ENCODE peak calls at places on chromosomes 11 and 22, in five cellular contexts. B is GM12864, Z is lung, R is Panc1, O is RWPE1. G is an unnamed sample.

GRCh38 chr22:28710112-28710888 is 30.7 kb upstream of the TTC28 start:
- DNase-seq in B (no peak), Z (no peak), R (no peak), O (peak; percentile 45), G (peak; percentile 50)

GRCh38 chr11:69691449-69691848 is 12.4 kb downstream of the FGF19 start:
- DNase-seq in B (no peak), Z (no peak), R (no peak), O (peak; percentile 20), G (peak; percentile 72)

GRCh38 chr11:121210445-121210970 is 82.1 kb upstream of the SC5D start:
- DNase-seq in B (no peak), Z (no peak), R (no peak), O (no peak), G (no peak)

GRCh38 chr11:9688716-9689511 is 25.0 kb downstream of the SWAP70 start:
- DNase-seq in B (peak; percentile 74), Z (no peak), R (peak; percentile 78), O (peak; percentile 47), G (peak; percentile 40)

GRCh38 chr22:37627545-37627944 is 11.9 kb upstream of the SH3BP1 start:
- DNase-seq in B (no peak), Z (no peak), R (no peak), O (no peak), G (no peak)

GRCh38 chr22:46937939-46938338 is 175.5 kb downstream of the TBC1D22A start:
- DNase-seq in B (no peak), Z (no peak), R (no peak), O (no peak), G (no peak)

GRCh38 chr11:108743851-108744250 is 79.0 kb downstream of the DDX10 start:
- DNase-seq in B (no peak), Z (no peak), R (no peak), O (no peak), G (no peak)

GRCh38 chr11:109734602-109735001 is 312.6 kb downstream of the C11orf87 start:
- DNase-seq in B (no peak), Z (no peak), R (no peak), O (no peak), G (no peak)

GRCh38 chr11:116689413-116690127 is 83.2 kb downstream of the BUD13 start:
- DNase-seq in B (no peak), Z (no peak), R (no peak), O (no peak), G (no peak)

GRCh38 chr22:22593964-22594656 is 35.0 kb upstream of the PRAME start:
- DNase-seq in B (peak; percentile 55), Z (peak; percentile 40), R (peak; percentile 20), O (no peak), G (peak; percentile 53)

GRCh38 chr11:110479445-110480101 is 49.8 kb downstream of the FDX1 start:
- DNase-seq in B (no peak), Z (no peak), R (no peak), O (no peak), G (peak; percentile 69)

GRCh38 chr22:19887251-19887985 is 32.7 kb upstream of the GNB1L start:
- DNase-seq in B (no peak), Z (no peak), R (no peak), O (no peak), G (no peak)

GRCh38 chr11:3044004-3044403 is 13.2 kb downstream of the CARS1 start:
- DNase-seq in B (no peak), Z (no peak), R (no peak), O (no peak), G (no peak)

GRCh38 chr11:76849376-76849775 is 11.3 kb upstream of the ACER3 start:
- DNase-seq in B (no peak), Z (no peak), R (no peak), O (no peak), G (no peak)

GRCh38 chr22:33597274-33597985 is 322.8 kb downstream of the LARGE1 start:
- DNase-seq in B (no peak), Z (no peak), R (no peak), O (no peak), G (no peak)

GRCh38 chr11:80280737-80281136 is 839.9 kb upstream of the TENM4 start:
- DNase-seq in B (no peak), Z (no peak), R (no peak), O (no peak), G (no peak)

GRCh38 chr22:32951081-32951806 is 106.9 kb downstream of the SYN3 start:
- DNase-seq in B (no peak), Z (no peak), R (no peak), O (no peak), G (no peak)

GRCh38 chr11:59792507-59792906 is 18.1 kb downstream of the MRPL16 start:
- DNase-seq in B (no peak), Z (no peak), R (no peak), O (no peak), G (no peak)

GRCh38 chr11:132055296-132055695 is 684.9 kb downstream of the NTM start:
- DNase-seq in B (no peak), Z (no peak), R (no peak), O (no peak), G (no peak)

GRCh38 chr11:33388793-33389525 is 131.8 kb downstream of the HIPK3 start:
- DNase-seq in B (no peak), Z (no peak), R (no peak), O (no peak), G (no peak)

GRCh38 chr11:72598901-72599300 is 75.3 kb downstream of the PDE2A start:
- DNase-seq in B (no peak), Z (no peak), R (no peak), O (no peak), G (peak; percentile 27)

DNA sequence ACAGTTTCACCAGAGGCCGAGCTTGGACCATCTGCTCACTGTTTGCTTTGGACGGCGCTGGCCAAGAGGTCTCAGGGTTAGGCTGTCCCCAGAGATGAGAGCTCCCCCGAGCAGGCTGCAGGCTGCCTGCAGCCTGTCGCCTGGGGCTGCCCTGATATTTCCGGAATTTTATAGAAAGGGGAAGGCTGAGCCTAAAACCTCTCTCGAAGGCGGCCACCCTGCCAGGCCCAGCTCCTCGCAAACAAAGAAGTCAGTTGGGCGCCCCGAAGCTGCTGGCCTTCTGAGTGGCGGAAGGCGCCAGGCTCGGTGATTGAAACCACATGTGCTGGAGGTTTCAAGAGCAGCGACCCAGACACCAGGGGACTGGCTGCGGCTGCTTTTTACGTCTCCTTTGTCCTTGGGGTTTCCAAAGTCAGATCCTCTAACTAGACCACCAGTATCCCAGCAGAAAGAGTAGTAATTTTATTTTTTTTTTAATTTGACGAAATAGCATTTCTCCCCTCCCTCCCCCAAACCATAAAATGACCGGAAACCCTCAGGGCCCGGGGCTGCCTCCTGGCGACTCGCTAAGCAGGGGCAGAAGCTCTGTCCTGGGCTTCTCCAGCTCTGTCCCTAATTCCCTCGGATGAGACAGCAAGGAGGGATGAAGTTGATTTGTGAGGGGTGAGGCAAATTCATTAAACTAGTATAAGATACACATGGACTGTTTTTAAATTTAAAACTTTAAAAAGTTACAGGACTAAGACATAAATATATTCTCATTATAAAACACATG is 57.4 kb downstream of the CLMP start:
- DNase-seq in B (no peak), Z (peak; percentile 51), R (no peak), O (no peak), G (no peak)
- TF ChIP-seq CTCF in B (no peak), Z (no peak), R (no peak), O (no peak), G (no peak)

DNA sequence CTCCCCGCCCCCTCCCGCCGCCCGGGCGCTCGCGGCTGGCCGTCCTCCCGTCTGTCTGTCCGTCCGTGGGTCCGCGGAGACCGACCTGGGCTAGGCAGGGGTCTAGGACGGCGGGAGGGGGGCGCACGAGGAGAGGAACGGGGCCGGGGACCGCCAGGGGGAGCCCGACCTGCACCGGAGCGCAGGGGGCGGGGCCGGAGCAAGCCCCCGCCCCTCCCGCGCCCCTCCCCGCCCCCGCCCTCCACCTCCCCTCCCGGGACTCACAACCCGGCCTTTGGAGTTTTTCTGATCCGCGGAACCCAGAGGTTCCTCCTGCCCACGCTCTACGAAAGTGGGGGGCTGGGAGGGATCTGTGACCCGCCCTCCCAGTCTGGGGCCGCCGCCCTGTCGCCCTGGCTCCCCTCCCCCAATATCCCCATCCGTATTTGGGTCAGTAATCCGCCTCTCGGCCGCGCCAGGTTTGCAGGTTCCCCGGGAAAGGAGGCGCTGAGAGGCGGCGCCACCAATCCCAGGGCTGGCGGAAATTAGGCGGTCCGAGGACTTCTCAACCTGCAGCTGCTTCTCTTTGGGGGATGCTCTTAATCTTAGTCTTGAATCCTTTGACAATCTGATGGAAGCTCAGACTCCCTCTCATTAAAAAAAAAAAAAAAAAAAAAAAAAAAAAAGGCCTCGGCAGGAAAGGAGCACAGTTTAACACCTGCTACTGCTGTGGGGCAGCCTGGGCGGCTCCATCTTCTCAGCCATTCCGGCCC is 922 bp upstream of the KCNJ11 start:
- DNase-seq in B (no peak), Z (peak; percentile 82), R (no peak), O (peak; percentile 77), G (peak; percentile 74)
- TF ChIP-seq CTCF in B (peak; percentile 58), Z (peak; percentile 12), R (peak; percentile 93), O (peak; percentile 75), G (peak; percentile 91)

GRCh38 chr11:6995703-6996102 is 24.4 kb downstream of the ZNF214 start:
- DNase-seq in B (no peak), Z (no peak), R (no peak), O (no peak), G (no peak)
- TF ChIP-seq CTCF in B (no peak), Z (no peak), R (peak; percentile 37), O (no peak), G (no peak)

DNA sequence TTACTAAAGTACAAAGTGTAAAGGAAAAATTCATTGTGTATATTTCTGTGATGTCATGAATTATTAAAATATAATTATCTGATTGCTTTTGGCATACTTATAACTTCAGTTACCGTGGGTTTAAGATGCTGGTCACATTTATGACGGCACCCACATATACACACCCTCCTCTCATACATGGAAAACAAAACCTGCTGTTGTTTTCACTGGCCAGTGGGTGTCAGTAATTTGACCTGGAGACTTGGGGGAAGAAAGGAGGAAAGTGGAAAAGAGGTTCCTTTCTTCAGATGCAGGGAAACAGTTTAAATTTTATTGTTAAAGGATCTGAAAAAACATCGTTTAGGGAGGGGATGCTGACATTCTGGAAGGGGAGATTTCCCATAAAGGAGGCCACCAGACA is 742 bp upstream of the BBOX1 start:
- DNase-seq in B (no peak), Z (no peak), R (no peak), O (peak; percentile 29), G (no peak)
- TF ChIP-seq CTCF in B (no peak), Z (no peak), R (peak; percentile 15), O (peak; percentile 29), G (peak; percentile 30)

GRCh38 chr11:114295676-114296081 is 520 bp upstream of the NNMT start:
- DNase-seq in B (no peak), Z (no peak), R (no peak), O (no peak), G (peak; percentile 49)
- TF ChIP-seq CTCF in B (no peak), Z (no peak), R (no peak), O (no peak), G (no peak)

DNA sequence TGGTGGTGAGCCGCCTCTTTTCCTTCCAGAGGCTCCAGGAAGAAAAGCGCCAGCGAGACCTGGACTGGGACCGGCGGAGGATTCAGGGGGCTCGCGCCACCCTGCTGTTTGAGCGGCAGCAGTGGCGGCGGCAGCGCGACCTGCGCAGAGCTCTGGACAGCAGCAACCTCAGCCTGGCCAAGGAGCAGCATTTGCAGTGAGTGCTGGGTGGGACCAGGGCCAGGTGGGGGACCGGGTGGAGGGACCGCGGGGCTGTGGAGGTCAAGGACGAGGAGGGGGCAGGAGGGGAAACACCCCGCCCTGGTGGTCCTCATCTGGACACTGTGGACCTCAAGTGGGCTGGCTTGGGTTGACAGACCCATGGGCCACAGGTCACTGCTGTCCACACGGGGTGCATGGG is 17.4 kb downstream of the RIBC2 start:
- DNase-seq in B (no peak), Z (no peak), R (no peak), O (no peak), G (no peak)
- TF ChIP-seq CTCF in B (no peak), Z (no peak), R (no peak), O (no peak), G (no peak)

GRCh38 chr11:64331569-64332371 is 8.2 kb upstream of the CCDC88B start:
- DNase-seq in B (peak; percentile 72), Z (peak; percentile 92), R (peak; percentile 80), O (peak; percentile 85), G (peak; percentile 98)
- TF ChIP-seq CTCF in B (peak; percentile 80), Z (peak; percentile 29), R (no peak), O (peak; percentile 75), G (peak; percentile 79)